ENCODE peak calls at places on chromosome 9, in four cellular contexts. U is RWPE1; S is activated naive CD4-positive, alpha-beta T cell; P is transverse colon. Y is an unnamed sample.

GRCh38 chr9:135212961-135213360 is 125.5 kb downstream of the OLFM1 start:
- DNase-seq in S (no peak), P (no peak), U (no peak), Y (no peak)

GRCh38 chr9:133892193-133892920 is 99.8 kb downstream of the VAV2 start:
- DNase-seq in S (no peak), P (peak), U (no peak), Y (no peak)

GRCh38 chr9:23826120-23826629 is at the start of gene ELAVL2:
- DNase-seq in S (peak), P (peak), U (peak), Y (peak)

GRCh38 chr9:76419782-76420380 is 25.7 kb upstream of the RFK start:
- DNase-seq in S (no peak), U (peak), P (no peak), Y (peak)

GRCh38 chr9:88387035-88387732 is 1.1 kb upstream of the SPIN1 start:
- DNase-seq in U (no peak), P (peak), S (no peak), Y (peak)

GRCh38 chr9:111148994-111149759 is 110.9 kb upstream of the LPAR1 start:
- DNase-seq in P (no peak), U (peak), S (no peak), Y (peak)

GRCh38 chr9:70817306-70817705 is 304.1 kb downstream of the TRPM3 start:
- DNase-seq in U (no peak), S (no peak), P (no peak), Y (no peak)

GRCh38 chr9:109742759-109743388 is 37.1 kb upstream of the PALM2AKAP2 start:
- DNase-seq in S (no peak), U (no peak), P (no peak), Y (no peak)

GRCh38 chr9:119026120-119026519 is 343.1 kb downstream of the BRINP1 start:
- DNase-seq in P (peak), S (no peak), U (no peak), Y (peak)

GRCh38 chr9:95429096-95429495 is 87.7 kb downstream of the PTCH1 start:
- DNase-seq in P (no peak), S (no peak), U (no peak), Y (no peak)

GRCh38 chr9:86321373-86321772 is 32.8 kb downstream of the TUT7 start:
- DNase-seq in S (no peak), U (no peak), P (no peak), Y (peak)

GRCh38 chr9:136011703-136012496 is 50.7 kb upstream of the UBAC1 start:
- DNase-seq in S (no peak), U (no peak), P (peak), Y (no peak)

GRCh38 chr9:121242219-121242954 is 25.6 kb upstream of the GSN start:
- DNase-seq in U (peak), S (no peak), P (no peak), Y (no peak)